ENCODE peak calls at places on chromosomes 16 and 17, in ten cellular contexts. Q, T, Y, O, I, M, H, V, P and W are unnamed samples.

GRCh38 chr16:89410794-89411309 is 79.5 kb downstream of the ANKRD11 start:
- DNase-seq in Q (no peak), T (no peak), I (no peak), Y (peak), O (peak), M (peak), H (peak), P (peak), V (peak), W (peak)

GRCh38 chr16:92431-93339 is 14.7 kb downstream of the MPG start:
- DNase-seq in T (no peak), M (peak), H (no peak), I (no peak), Q (no peak), Y (no peak), O (no peak), V (no peak), P (no peak), W (no peak)

GRCh38 chr16:69632836-69633235 is 67.1 kb downstream of the NFAT5 start:
- DNase-seq in I (no peak), V (no peak), Y (no peak), M (no peak), H (no peak), O (no peak), Q (no peak), P (no peak), T (no peak), W (no peak)

GRCh38 chr16:8740775-8741355 is 56.6 kb downstream of the TMEM186 start:
- DNase-seq in I (no peak), M (peak), Y (peak), O (no peak), Q (no peak), H (no peak), T (no peak), V (peak), P (peak), W (peak)

GRCh38 chr16:11632455-11632921 is 35.8 kb upstream of the SNN start:
- DNase-seq in Y (no peak), M (peak), T (no peak), H (peak), V (peak), I (peak), P (peak), O (peak), Q (no peak), W (peak)

GRCh38 chr16:2992383-2993081 is 12.3 kb upstream of the PKMYT1 start:
- DNase-seq in V (no peak), Q (no peak), M (no peak), I (no peak), H (no peak), P (no peak), Y (no peak), O (no peak), T (no peak), W (no peak)

GRCh38 chr17:65243838-65244237 is 106.7 kb downstream of the RGS9 start:
- DNase-seq in P (no peak), I (no peak), T (no peak), M (peak), O (no peak), Q (no peak), V (no peak), H (peak), Y (no peak), W (no peak)

GRCh38 chr16:1613240-1613639 is 1.1 kb downstream of the CRAMP1 start:
- DNase-seq in V (no peak), T (no peak), P (peak), Y (no peak), O (no peak), M (peak), Q (no peak), I (no peak), H (no peak), W (no peak)

GRCh38 chr16:14196011-14196410 is 124.9 kb downstream of the MRTFB start:
- DNase-seq in M (peak), V (no peak), I (no peak), O (no peak), H (peak), T (no peak), P (no peak), Y (no peak), Q (no peak), W (no peak)

GRCh38 chr16:78478267-78478821 is 378.9 kb downstream of the WWOX start:
- DNase-seq in Q (no peak), O (no peak), M (no peak), T (peak), I (no peak), V (no peak), Y (no peak), H (no peak), P (no peak), W (no peak)

GRCh38 chr17:2023692-2024571 is 1.2 kb downstream of the RTN4RL1 start:
- DNase-seq in Y (no peak), V (peak), Q (no peak), H (peak), T (peak), O (no peak), P (peak), M (peak), I (peak), W (peak)

GRCh38 chr16:27230562-27230991 is 27.3 kb downstream of the KDM8 start:
- DNase-seq in Y (peak), V (no peak), M (no peak), Q (no peak), H (no peak), I (no peak), O (peak), P (no peak), T (no peak), W (peak)

GRCh38 chr17:27743288-27743885 is 56.9 kb downstream of the NOS2 start:
- DNase-seq in V (no peak), O (no peak), Q (no peak), P (no peak), I (no peak), H (no peak), M (peak), Y (no peak), T (no peak), W (no peak)

GRCh38 chr17:70624208-70624607 is 454.9 kb downstream of the KCNJ2 start:
- DNase-seq in T (no peak), M (peak), I (no peak), P (no peak), V (no peak), Y (no peak), Q (no peak), H (no peak), O (no peak), W (no peak)

GRCh38 chr17:9470171-9470570 is 105.4 kb downstream of the STX8 start:
- DNase-seq in O (no peak), M (no peak), Q (peak), T (no peak), I (no peak), P (no peak), Y (no peak), V (no peak), H (no peak), W (no peak)

GRCh38 chr17:76107507-76107906 is 3.9 kb upstream of the EXOC7 start:
- DNase-seq in I (no peak), T (peak), M (no peak), Y (no peak), V (no peak), P (no peak), H (no peak), O (no peak), Q (no peak), W (no peak)
- H3K27ac ChIP-seq in I (no peak), T (no peak), M (no peak), Y (no peak), V (no peak), P (no peak), H (no peak), O (no peak), Q (no peak), W (no peak)

GRCh38 chr16:31186176-31186575 is 6.2 kb downstream of the FUS start:
- DNase-seq in V (no peak), Y (no peak), P (no peak), O (no peak), M (no peak), T (no peak), H (no peak), Q (no peak), I (no peak), W (no peak)
- TF ChIP-seq POLR2A in V (no peak), Y (no peak), P (no peak), O (no peak), M (no peak), T (no peak), H (no peak), Q (no peak), I (no peak), W (no peak)

DNA sequence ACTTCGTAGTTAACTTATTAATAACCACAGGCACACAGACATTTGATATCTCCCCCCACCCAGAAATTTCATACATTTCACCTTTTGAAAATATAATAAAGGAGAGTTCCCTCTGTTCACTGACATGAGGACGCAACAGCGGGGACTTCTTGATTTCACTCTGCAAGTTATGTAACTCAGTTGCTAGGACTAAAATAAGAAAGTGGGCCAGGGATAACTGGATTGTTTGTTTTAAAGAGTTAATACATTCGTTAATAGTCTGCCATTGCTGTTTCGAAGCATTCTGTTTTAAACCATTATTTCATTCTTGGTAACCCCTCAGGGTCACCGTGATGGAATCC is 1.2 kb downstream of the RHOT1 start:
- DNase-seq in M (no peak), T (no peak), H (no peak), O (no peak), Q (no peak), P (no peak), V (no peak), I (no peak), Y (no peak), W (no peak)
- H3K27ac ChIP-seq in M (peak), T (peak), H (no peak), O (no peak), Q (no peak), P (no peak), V (peak), I (no peak), Y (no peak), W (peak)

GRCh38 chr17:29936724-29937123 is 4.7 kb upstream of the EFCAB5 start:
- DNase-seq in H (no peak), O (no peak), P (no peak), I (no peak), M (no peak), T (no peak), V (no peak), Y (no peak), Q (no peak), W (no peak)

GRCh38 chr17:29945281-29945680 is 3.8 kb downstream of the EFCAB5 start:
- DNase-seq in O (no peak), P (no peak), I (no peak), H (no peak), T (no peak), M (no peak), V (no peak), Y (no peak), Q (no peak), W (no peak)

GRCh38 chr17:29941334-29941733 is at the start of gene EFCAB5:
- DNase-seq in O (no peak), H (no peak), Q (no peak), V (no peak), T (no peak), M (no peak), P (no peak), I (no peak), Y (no peak), W (no peak)
- TF ChIP-seq POLR2A in O (no peak), H (no peak), Q (no peak), V (no peak), T (no peak), M (no peak), P (no peak), I (no peak), Y (no peak), W (no peak)